ENCODE peak calls at places on chromosomes 1 and 21, in five cellular contexts. A, N, O, D and C are unnamed samples.

GRCh38 chr1:236522937-236523703 is 662 bp upstream of the LGALS8 start:
- DNase-seq in O (peak), A (no peak), N (no peak), D (no peak), C (peak)

GRCh38 chr1:116066868-116067563 is 44.2 kb upstream of the MAB21L3 start:
- DNase-seq in D (no peak), N (no peak), A (no peak), O (peak), C (no peak)

GRCh38 chr1:111200802-111201161 is 336 bp upstream of the DENND2D start:
- DNase-seq in O (no peak), D (no peak), N (no peak), A (no peak), C (no peak)

GRCh38 chr1:234604393-234604725 is 5.6 kb downstream of the IRF2BP2 start:
- DNase-seq in D (no peak), N (no peak), A (no peak), O (no peak), C (no peak)

GRCh38 chr1:201009967-201010645 is 13.4 kb downstream of the KIF21B start:
- DNase-seq in A (no peak), O (no peak), D (no peak), N (no peak), C (no peak)

GRCh38 chr1:78755986-78756385 is 106.4 kb downstream of the IFI44 start:
- DNase-seq in D (no peak), N (no peak), A (no peak), O (no peak), C (no peak)

GRCh38 chr1:88741413-88741812 is 57.3 kb downstream of the PKN2 start:
- DNase-seq in N (no peak), O (no peak), D (no peak), A (no peak), C (peak)

GRCh38 chr1:51524817-51525216 is 5.8 kb upstream of the EPS15 start:
- DNase-seq in O (no peak), D (no peak), N (no peak), A (no peak), C (no peak)

GRCh38 chr21:14358775-14359174 is 24.2 kb downstream of the HSPA13 start:
- DNase-seq in O (no peak), A (no peak), D (no peak), N (no peak), C (peak)